ENCODE peak calls at places on chromosomes 12 and 14, in four cellular contexts. H is PC-9, B is nucleus accumbens, Y is T-helper 1 cell. K is an unnamed sample.

GRCh38 chr12:113019045-113019444 is 37.5 kb upstream of the DTX1 start:
- DNase-seq in B (no peak), H (no peak), Y (no peak), K (no peak)

GRCh38 chr12:62744551-62744950 is 190.4 kb downstream of the PPM1H start:
- DNase-seq in H (no peak), B (no peak), Y (no peak), K (no peak)

GRCh38 chr12:48869191-48869590 is 3.5 kb upstream of the RND1 start:
- DNase-seq in B (no peak), H (no peak), Y (no peak), K (no peak)

GRCh38 chr12:101698782-101699347 is 1.4 kb downstream of the CHPT1 start:
- DNase-seq in Y (no peak), B (no peak), H (no peak), K (no peak)

GRCh38 chr12:108727868-108728735 is 3.2 kb downstream of the CORO1C start:
- DNase-seq in H (no peak), Y (no peak), B (no peak), K (no peak)

GRCh38 chr12:95396849-95397498 is 77.0 kb upstream of the METAP2 start:
- DNase-seq in Y (no peak), B (no peak), H (peak; percentile 66), K (no peak)

GRCh38 chr14:104567141-104567956 is 12.2 kb upstream of the C14orf180 start:
- DNase-seq in B (no peak), H (no peak), Y (no peak), K (no peak)

GRCh38 chr12:62977419-62977818 is 42.5 kb upstream of the PPM1H start:
- DNase-seq in Y (no peak), H (no peak), B (no peak), K (no peak)

GRCh38 chr12:46677749-46678148 is 148.0 kb downstream of the SLC38A4 start:
- DNase-seq in H (peak; percentile 46), B (no peak), Y (no peak), K (no peak)